ENCODE peak calls at places on chromosomes 2 and 18, in four cellular contexts. Q is HCT116, D is HepG2, S is K562. G is an unnamed sample.
A peak's percentile ranks its signal among the peaks of the same experiment; 100 is the strongest.

GRCh38 chr18:26548144-26549102 is at the start of gene KCTD1:
- DNase-seq in Q (peak; percentile 56), D (peak; percentile 75), S (no peak), G (peak; percentile 30)

GRCh38 chr18:11996907-11997306 is 15.6 kb downstream of the IMPA2 start:
- DNase-seq in Q (no peak), D (no peak), S (no peak), G (no peak)

GRCh38 chr2:219713110-219713509 is 85.7 kb downstream of the SLC4A3 start:
- DNase-seq in Q (no peak), D (peak; percentile 36), S (peak; percentile 62), G (no peak)

GRCh38 chr18:76412010-76412817 is 82.8 kb downstream of the ZNF516 start:
- DNase-seq in Q (no peak), D (no peak), S (no peak), G (no peak)

GRCh38 chr2:165746501-165746900 is 47.5 kb downstream of the GALNT3 start:
- DNase-seq in Q (no peak), D (no peak), S (no peak), G (no peak)

GRCh38 chr2:148238561-148238960 is 217.7 kb downstream of the MBD5 start:
- DNase-seq in Q (no peak), D (no peak), S (no peak), G (no peak)

GRCh38 chr18:10070581-10071000 is 156.8 kb downstream of the VAPA start:
- DNase-seq in Q (no peak), D (no peak), S (no peak), G (no peak)

GRCh38 chr2:153047220-153047619 is 328.8 kb downstream of the ARL6IP6 start:
- DNase-seq in Q (no peak), D (no peak), S (no peak), G (no peak)

GRCh38 chr2:128286905-128287779 is 31.5 kb downstream of the HS6ST1 start:
- DNase-seq in Q (no peak), D (no peak), S (no peak), G (no peak)

GRCh38 chr2:207184348-207184747 is 18.6 kb upstream of the KLF7 start:
- DNase-seq in Q (no peak), D (no peak), S (no peak), G (no peak)

GRCh38 chr2:27916293-27917015 is 25.9 kb downstream of the BABAM2 start:
- DNase-seq in Q (no peak), D (peak; percentile 86), S (no peak), G (no peak)

GRCh38 chr2:99520813-99521212 is 31.0 kb upstream of the REV1 start:
- DNase-seq in Q (no peak), D (no peak), S (no peak), G (no peak)

GRCh38 chr2:86476918-86477317 is 35.7 kb downstream of the KDM3A start:
- DNase-seq in Q (no peak), D (no peak), S (no peak), G (no peak)

GRCh38 chr2:172693037-172693436 is 42.6 kb upstream of the RAPGEF4 start:
- DNase-seq in Q (peak; percentile 91), D (peak; percentile 28), S (no peak), G (peak; percentile 94)

GRCh38 chr2:26557244-26557925 is 79.5 kb upstream of the OTOF start:
- DNase-seq in Q (no peak), D (no peak), S (no peak), G (no peak)

GRCh38 chr18:2805970-2806943 is 40.5 kb upstream of the EMILIN2 start:
- DNase-seq in Q (no peak), D (no peak), S (no peak), G (no peak)

GRCh38 chr2:16130906-16131400 is 190.6 kb downstream of the MYCN start:
- DNase-seq in Q (no peak), D (no peak), S (no peak), G (no peak)

GRCh38 chr18:34562252-34562870 is 147.7 kb upstream of the DTNA start:
- DNase-seq in Q (no peak), D (no peak), S (no peak), G (no peak)

GRCh38 chr18:26181343-26181826 is 44.9 kb upstream of the TAF4B start:
- DNase-seq in Q (no peak), D (no peak), S (no peak), G (no peak)

GRCh38 chr2:88170472-88170892 is 336 bp downstream of the THNSL2 start:
- DNase-seq in Q (no peak), D (no peak), S (no peak), G (no peak)

GRCh38 chr2:134845719-134846118 is 7.3 kb downstream of the ACMSD start:
- DNase-seq in Q (no peak), D (no peak), S (no peak), G (no peak)

GRCh38 chr2:105236060-105236424 is 5.5 kb upstream of the GPR45 start:
- DNase-seq in Q (no peak), D (no peak), S (no peak), G (no peak)

GRCh38 chr2:240360645-240361475 is 74.6 kb upstream of the GPC1 start:
- DNase-seq in Q (no peak), D (no peak), S (no peak), G (no peak)

GRCh38 chr2:64652231-64653173 is 1.2 kb downstream of the SERTAD2 start:
- DNase-seq in Q (no peak), D (peak; percentile 67), S (no peak), G (no peak)

GRCh38 chr18:58313491-58314032 is 269.5 kb downstream of the NEDD4L start:
- DNase-seq in Q (no peak), D (peak; percentile 9), S (no peak), G (no peak)

GRCh38 chr2:42971381-42971780 is 179.0 kb upstream of the HAAO start:
- DNase-seq in Q (no peak), D (no peak), S (no peak), G (no peak)

GRCh38 chr2:18117592-18117991 is 239.1 kb downstream of the KCNS3 start:
- DNase-seq in Q (peak; percentile 13), D (peak; percentile 35), S (no peak), G (no peak)

GRCh38 chr2:105682401-105682800 is 62.3 kb upstream of the NCK2 start:
- DNase-seq in Q (no peak), D (no peak), S (no peak), G (no peak)

GRCh38 chr2:234676859-234677450 is 180.1 kb upstream of the ARL4C start:
- DNase-seq in Q (no peak), D (peak; percentile 94), S (no peak), G (no peak)

GRCh38 chr2:80256396-80257167 is 48.0 kb downstream of the LRRTM1 start:
- DNase-seq in Q (no peak), D (peak; percentile 21), S (peak; percentile 26), G (no peak)

GRCh38 chr2:1641498-1641897 is 102.8 kb downstream of the PXDN start:
- DNase-seq in Q (no peak), D (no peak), S (no peak), G (no peak)

GRCh38 chr2:1643220-1643619 is 101.1 kb downstream of the PXDN start:
- DNase-seq in Q (no peak), D (no peak), S (no peak), G (no peak)

GRCh38 chr2:1644427-1644826 is 99.9 kb downstream of the PXDN start:
- DNase-seq in Q (no peak), D (no peak), S (no peak), G (no peak)

GRCh38 chr2:1640301-1641135 is 103.8 kb downstream of the PXDN start:
- DNase-seq in Q (no peak), D (no peak), S (no peak), G (no peak)

GRCh38 chr2:1642066-1642861 is 102.1 kb downstream of the PXDN start:
- DNase-seq in Q (no peak), D (no peak), S (no peak), G (no peak)
- TF ChIP-seq TCF7L2 in Q (no peak), D (no peak), S (no peak), G (no peak)

DNA sequence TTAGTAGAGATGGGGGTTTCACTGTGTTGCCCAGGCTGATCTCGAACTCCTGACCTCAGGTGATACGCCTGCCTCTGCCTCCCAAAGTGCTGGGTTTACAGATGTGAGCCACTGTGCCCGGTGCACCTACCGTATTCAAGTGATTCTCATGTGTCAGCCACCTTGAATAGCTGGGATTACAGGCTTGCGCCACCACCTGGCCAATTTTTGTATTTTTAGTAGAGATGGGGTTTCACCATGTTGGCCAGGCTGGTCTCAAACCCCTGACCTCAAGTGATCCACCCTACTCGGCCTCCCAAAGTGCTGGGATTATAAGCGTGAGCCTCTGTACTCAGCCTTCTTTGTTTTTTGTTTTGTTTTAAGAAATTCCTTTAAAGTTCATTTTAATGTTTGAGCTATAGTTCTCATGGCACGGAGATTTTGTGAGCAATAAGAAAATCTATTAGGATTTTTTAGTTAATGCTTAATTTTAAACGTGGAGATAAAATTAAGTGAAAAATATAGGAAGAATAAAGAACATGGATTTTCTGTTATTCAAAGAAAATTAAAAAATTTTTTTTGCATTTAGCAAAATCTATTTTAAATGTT is 242.6 kb downstream of the PHLPP1 start:
- DNase-seq in Q (peak; percentile 40), D (peak; percentile 46), S (no peak), G (no peak)
- TF ChIP-seq TCF7L2 in Q (no peak), D (no peak), S (no peak), G (no peak)

GRCh38 chr2:20723543-20723942 is 56.6 kb downstream of the GDF7 start:
- DNase-seq in Q (no peak), D (no peak), S (no peak), G (no peak)

GRCh38 chr2:20726913-20727312 is 60.0 kb downstream of the GDF7 start:
- DNase-seq in Q (no peak), D (no peak), S (no peak), G (no peak)

GRCh38 chr2:20724500-20725053 is 57.6 kb downstream of the GDF7 start:
- DNase-seq in Q (no peak), D (no peak), S (no peak), G (no peak)

GRCh38 chr2:20725782-20726181 is 58.8 kb downstream of the GDF7 start:
- DNase-seq in Q (no peak), D (no peak), S (no peak), G (no peak)

GRCh38 chr2:20728114-20728758 is 61.3 kb downstream of the GDF7 start:
- DNase-seq in Q (no peak), D (peak; percentile 91), S (no peak), G (no peak)
- TF ChIP-seq TCF7L2 in Q (no peak), D (no peak), S (no peak), G (no peak)

GRCh38 chr18:45836242-45837215 is 11.1 kb downstream of the SIGLEC15 start:
- DNase-seq in Q (no peak), D (no peak), S (no peak), G (no peak)
- TF ChIP-seq TCF7L2 in Q (no peak), D (no peak), S (no peak), G (no peak)

DNA sequence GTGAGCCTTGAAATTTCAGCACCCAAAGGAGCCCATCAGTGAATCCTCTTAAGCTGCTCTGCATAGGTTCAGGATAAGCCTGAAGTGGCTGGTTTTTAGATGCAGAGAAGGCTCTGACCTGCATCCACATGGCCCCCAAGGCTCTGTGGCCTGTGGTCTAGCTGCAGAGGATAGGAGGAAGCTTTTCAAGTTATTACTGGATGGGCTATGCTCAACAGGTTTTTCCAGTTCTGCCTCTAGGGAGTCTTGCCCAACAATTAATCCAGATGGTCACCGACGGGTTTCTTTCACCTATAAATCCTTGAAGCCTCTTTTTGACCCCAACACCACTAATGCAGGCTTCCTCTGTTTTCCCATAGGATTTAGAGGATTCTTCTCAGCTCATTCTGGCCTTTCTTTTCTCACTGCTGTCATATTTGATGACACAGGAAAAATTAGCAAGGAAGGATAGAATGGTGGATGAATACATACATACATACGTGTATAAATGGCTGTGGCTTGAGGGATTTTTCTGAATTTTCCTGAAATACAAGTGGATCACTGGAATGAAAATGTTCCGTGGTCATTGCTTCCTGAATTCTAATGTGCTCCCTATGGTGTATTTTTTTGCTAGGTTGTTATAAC is 52.2 kb upstream of the BCL2L11 start:
- DNase-seq in Q (peak; percentile 61), D (no peak), S (no peak), G (no peak)
- TF ChIP-seq TCF7L2 in Q (no peak), D (no peak), S (no peak), G (no peak)

GRCh38 chr2:215369191-215369760 is 57.4 kb downstream of the ATIC start:
- DNase-seq in Q (no peak), D (no peak), S (no peak), G (no peak)
- TF ChIP-seq TCF7L2 in Q (no peak), D (no peak), S (no peak), G (no peak)